ENCODE peak calls at places on chromosome 17, in six cellular contexts. One of them, this sample, is unnamed.
A peak's percentile ranks its signal among the peaks of the same experiment; 100 is the strongest.

GRCh38 chr17:17235212-17236174 is 1.5 kb downstream of the FLCN start:
- DNase-seq in lower leg skin: no peak
- DNase-seq in activated B cell treated with CpG ODN at 0.5 μM for 24 hours: no peak
- DNase-seq in activated T-helper 1 cell treated with anti-CD3 and anti-CD28 coated beads, Interleukin-2, amount 50 U/mL, for 16 hours: no peak
- DNase-seq in esophagus squamous epithelium: no peak
- DNase-seq in stimulated activated naive B cell treated with anti-CD40 and anti-IgM and Interleukin-4, amounts not matched to agents 10 μg/mL and 1 μg/mL and 100 μg/mL, for 72 hours: no peak
- DNase-seq in this sample: no peak

GRCh38 chr17:81523139-81524062 is 4.8 kb upstream of the FSCN2 start:
- DNase-seq in lower leg skin: no peak
- DNase-seq in activated B cell treated with CpG ODN at 0.5 μM for 24 hours: no peak
- DNase-seq in activated T-helper 1 cell treated with anti-CD3 and anti-CD28 coated beads, Interleukin-2, amount 50 U/mL, for 16 hours: no peak
- DNase-seq in esophagus squamous epithelium: no peak
- DNase-seq in stimulated activated naive B cell treated with anti-CD40 and anti-IgM and Interleukin-4, amounts not matched to agents 10 μg/mL and 1 μg/mL and 100 μg/mL, for 72 hours: no peak
- DNase-seq in this sample: no peak

GRCh38 chr17:65742433-65743312 is 181.2 kb upstream of the AXIN2 start:
- DNase-seq in lower leg skin: no peak
- DNase-seq in activated B cell treated with CpG ODN at 0.5 μM for 24 hours: no peak
- DNase-seq in activated T-helper 1 cell treated with anti-CD3 and anti-CD28 coated beads, Interleukin-2, amount 50 U/mL, for 16 hours: no peak
- DNase-seq in esophagus squamous epithelium: no peak
- DNase-seq in stimulated activated naive B cell treated with anti-CD40 and anti-IgM and Interleukin-4, amounts not matched to agents 10 μg/mL and 1 μg/mL and 100 μg/mL, for 72 hours: no peak
- DNase-seq in this sample: no peak

GRCh38 chr17:18191967-18192366 is 8.3 kb downstream of the ALKBH5 start:
- DNase-seq in lower leg skin: no peak
- DNase-seq in activated B cell treated with CpG ODN at 0.5 μM for 24 hours: no peak
- DNase-seq in activated T-helper 1 cell treated with anti-CD3 and anti-CD28 coated beads, Interleukin-2, amount 50 U/mL, for 16 hours: no peak
- DNase-seq in esophagus squamous epithelium: no peak
- DNase-seq in stimulated activated naive B cell treated with anti-CD40 and anti-IgM and Interleukin-4, amounts not matched to agents 10 μg/mL and 1 μg/mL and 100 μg/mL, for 72 hours: no peak
- DNase-seq in this sample: no peak

GRCh38 chr17:48314716-48315115 is 115.3 kb downstream of the SKAP1 start:
- DNase-seq in lower leg skin: no peak
- DNase-seq in activated B cell treated with CpG ODN at 0.5 μM for 24 hours: no peak
- DNase-seq in activated T-helper 1 cell treated with anti-CD3 and anti-CD28 coated beads, Interleukin-2, amount 50 U/mL, for 16 hours: no peak
- DNase-seq in esophagus squamous epithelium: no peak
- DNase-seq in stimulated activated naive B cell treated with anti-CD40 and anti-IgM and Interleukin-4, amounts not matched to agents 10 μg/mL and 1 μg/mL and 100 μg/mL, for 72 hours: no peak
- DNase-seq in this sample: no peak

GRCh38 chr17:78716814-78717393 is 65.2 kb downstream of the CYTH1 start:
- DNase-seq in lower leg skin: peak; percentile 63
- DNase-seq in activated B cell treated with CpG ODN at 0.5 μM for 24 hours: no peak
- DNase-seq in activated T-helper 1 cell treated with anti-CD3 and anti-CD28 coated beads, Interleukin-2, amount 50 U/mL, for 16 hours: no peak
- DNase-seq in esophagus squamous epithelium: no peak
- DNase-seq in stimulated activated naive B cell treated with anti-CD40 and anti-IgM and Interleukin-4, amounts not matched to agents 10 μg/mL and 1 μg/mL and 100 μg/mL, for 72 hours: no peak
- DNase-seq in this sample: peak; percentile 82

GRCh38 chr17:20063665-20064648 is 54.8 kb downstream of the SPECC1 start:
- DNase-seq in lower leg skin: peak; percentile 85
- DNase-seq in activated B cell treated with CpG ODN at 0.5 μM for 24 hours: no peak
- DNase-seq in activated T-helper 1 cell treated with anti-CD3 and anti-CD28 coated beads, Interleukin-2, amount 50 U/mL, for 16 hours: no peak
- DNase-seq in esophagus squamous epithelium: no peak
- DNase-seq in stimulated activated naive B cell treated with anti-CD40 and anti-IgM and Interleukin-4, amounts not matched to agents 10 μg/mL and 1 μg/mL and 100 μg/mL, for 72 hours: peak; percentile 56
- DNase-seq in this sample: peak; percentile 93

GRCh38 chr17:10119203-10120112 is 78.9 kb downstream of the GAS7 start:
- DNase-seq in lower leg skin: peak; percentile 80
- DNase-seq in activated B cell treated with CpG ODN at 0.5 μM for 24 hours: no peak
- DNase-seq in activated T-helper 1 cell treated with anti-CD3 and anti-CD28 coated beads, Interleukin-2, amount 50 U/mL, for 16 hours: no peak
- DNase-seq in esophagus squamous epithelium: no peak
- DNase-seq in stimulated activated naive B cell treated with anti-CD40 and anti-IgM and Interleukin-4, amounts not matched to agents 10 μg/mL and 1 μg/mL and 100 μg/mL, for 72 hours: peak; percentile 71
- DNase-seq in this sample: peak; percentile 87

GRCh38 chr17:69763503-69763902 is 311.5 kb upstream of the KCNJ16 start:
- DNase-seq in lower leg skin: no peak
- DNase-seq in activated B cell treated with CpG ODN at 0.5 μM for 24 hours: no peak
- DNase-seq in activated T-helper 1 cell treated with anti-CD3 and anti-CD28 coated beads, Interleukin-2, amount 50 U/mL, for 16 hours: no peak
- DNase-seq in esophagus squamous epithelium: no peak
- DNase-seq in stimulated activated naive B cell treated with anti-CD40 and anti-IgM and Interleukin-4, amounts not matched to agents 10 μg/mL and 1 μg/mL and 100 μg/mL, for 72 hours: no peak
- DNase-seq in this sample: no peak

GRCh38 chr17:6488008-6488539 is 43.8 kb downstream of the PIMREG start:
- DNase-seq in lower leg skin: no peak
- DNase-seq in activated B cell treated with CpG ODN at 0.5 μM for 24 hours: no peak
- DNase-seq in activated T-helper 1 cell treated with anti-CD3 and anti-CD28 coated beads, Interleukin-2, amount 50 U/mL, for 16 hours: no peak
- DNase-seq in esophagus squamous epithelium: no peak
- DNase-seq in stimulated activated naive B cell treated with anti-CD40 and anti-IgM and Interleukin-4, amounts not matched to agents 10 μg/mL and 1 μg/mL and 100 μg/mL, for 72 hours: no peak
- DNase-seq in this sample: no peak

GRCh38 chr17:11641521-11642275 is 43.4 kb downstream of the DNAH9 start:
- DNase-seq in lower leg skin: no peak
- DNase-seq in activated B cell treated with CpG ODN at 0.5 μM for 24 hours: no peak
- DNase-seq in activated T-helper 1 cell treated with anti-CD3 and anti-CD28 coated beads, Interleukin-2, amount 50 U/mL, for 16 hours: no peak
- DNase-seq in esophagus squamous epithelium: no peak
- DNase-seq in stimulated activated naive B cell treated with anti-CD40 and anti-IgM and Interleukin-4, amounts not matched to agents 10 μg/mL and 1 μg/mL and 100 μg/mL, for 72 hours: no peak
- DNase-seq in this sample: no peak

GRCh38 chr17:18955009-18955408 is 3.0 kb downstream of the SLC5A10 start:
- DNase-seq in lower leg skin: no peak
- DNase-seq in activated B cell treated with CpG ODN at 0.5 μM for 24 hours: no peak
- DNase-seq in activated T-helper 1 cell treated with anti-CD3 and anti-CD28 coated beads, Interleukin-2, amount 50 U/mL, for 16 hours: no peak
- DNase-seq in esophagus squamous epithelium: no peak
- DNase-seq in stimulated activated naive B cell treated with anti-CD40 and anti-IgM and Interleukin-4, amounts not matched to agents 10 μg/mL and 1 μg/mL and 100 μg/mL, for 72 hours: no peak
- DNase-seq in this sample: no peak

GRCh38 chr17:66038125-66038524 is 153.8 kb downstream of the CEP112 start:
- DNase-seq in lower leg skin: no peak
- DNase-seq in activated B cell treated with CpG ODN at 0.5 μM for 24 hours: no peak
- DNase-seq in activated T-helper 1 cell treated with anti-CD3 and anti-CD28 coated beads, Interleukin-2, amount 50 U/mL, for 16 hours: no peak
- DNase-seq in esophagus squamous epithelium: no peak
- DNase-seq in stimulated activated naive B cell treated with anti-CD40 and anti-IgM and Interleukin-4, amounts not matched to agents 10 μg/mL and 1 μg/mL and 100 μg/mL, for 72 hours: no peak
- DNase-seq in this sample: no peak

GRCh38 chr17:63838586-63839184 is 3.8 kb downstream of the SMARCD2 start:
- DNase-seq in lower leg skin: peak; percentile 96
- DNase-seq in activated B cell treated with CpG ODN at 0.5 μM for 24 hours: no peak
- DNase-seq in activated T-helper 1 cell treated with anti-CD3 and anti-CD28 coated beads, Interleukin-2, amount 50 U/mL, for 16 hours: no peak
- DNase-seq in esophagus squamous epithelium: no peak
- DNase-seq in stimulated activated naive B cell treated with anti-CD40 and anti-IgM and Interleukin-4, amounts not matched to agents 10 μg/mL and 1 μg/mL and 100 μg/mL, for 72 hours: no peak
- DNase-seq in this sample: peak; percentile 97

GRCh38 chr17:47882247-47882646 is 13.8 kb upstream of the SP2 start:
- DNase-seq in lower leg skin: no peak
- DNase-seq in activated B cell treated with CpG ODN at 0.5 μM for 24 hours: no peak
- DNase-seq in activated T-helper 1 cell treated with anti-CD3 and anti-CD28 coated beads, Interleukin-2, amount 50 U/mL, for 16 hours: no peak
- DNase-seq in esophagus squamous epithelium: no peak
- DNase-seq in stimulated activated naive B cell treated with anti-CD40 and anti-IgM and Interleukin-4, amounts not matched to agents 10 μg/mL and 1 μg/mL and 100 μg/mL, for 72 hours: no peak
- DNase-seq in this sample: no peak

GRCh38 chr17:32152130-32152529 is 9.8 kb downstream of the RHOT1 start:
- DNase-seq in lower leg skin: no peak
- DNase-seq in activated B cell treated with CpG ODN at 0.5 μM for 24 hours: no peak
- DNase-seq in activated T-helper 1 cell treated with anti-CD3 and anti-CD28 coated beads, Interleukin-2, amount 50 U/mL, for 16 hours: no peak
- DNase-seq in esophagus squamous epithelium: no peak
- DNase-seq in stimulated activated naive B cell treated with anti-CD40 and anti-IgM and Interleukin-4, amounts not matched to agents 10 μg/mL and 1 μg/mL and 100 μg/mL, for 72 hours: no peak
- DNase-seq in this sample: no peak

GRCh38 chr17:37698132-37698615 is 46.7 kb downstream of the HNF1B start:
- DNase-seq in lower leg skin: no peak
- DNase-seq in activated B cell treated with CpG ODN at 0.5 μM for 24 hours: no peak
- DNase-seq in activated T-helper 1 cell treated with anti-CD3 and anti-CD28 coated beads, Interleukin-2, amount 50 U/mL, for 16 hours: no peak
- DNase-seq in esophagus squamous epithelium: no peak
- DNase-seq in stimulated activated naive B cell treated with anti-CD40 and anti-IgM and Interleukin-4, amounts not matched to agents 10 μg/mL and 1 μg/mL and 100 μg/mL, for 72 hours: no peak
- DNase-seq in this sample: no peak

GRCh38 chr17:21213491-21214014 is 408 bp downstream of the TMEM11 start:
- DNase-seq in lower leg skin: no peak
- DNase-seq in activated B cell treated with CpG ODN at 0.5 μM for 24 hours: no peak
- DNase-seq in activated T-helper 1 cell treated with anti-CD3 and anti-CD28 coated beads, Interleukin-2, amount 50 U/mL, for 16 hours: no peak
- DNase-seq in esophagus squamous epithelium: no peak
- DNase-seq in stimulated activated naive B cell treated with anti-CD40 and anti-IgM and Interleukin-4, amounts not matched to agents 10 μg/mL and 1 μg/mL and 100 μg/mL, for 72 hours: no peak
- DNase-seq in this sample: no peak

This sample was measured in suprapubic skin.